ENCODE peak calls at places on chromosomes 2 and 18, in six cellular contexts. G is D341Med; Z is GM19239; O is right atrium auricular region; V is left ventricle myocardium superior; S is stimulated activated CD4-positive, alpha-beta T cell treated with anti-CD3 and anti-CD28 coated beads, Interleukin-2, amount 100 ng/mL, for 24 hours. K is an unnamed sample.

GRCh38 chr2:130252880-130253645 is 54.8 kb upstream of the TUBA3E start:
- DNase-seq in G (peak; percentile 57), Z (no peak), O (no peak), V (no peak), S (no peak), K (peak; percentile 77)

GRCh38 chr2:217218269-217219140 is 358.6 kb upstream of the TNP1 start:
- DNase-seq in G (no peak), Z (peak; percentile 9), O (no peak), V (peak; percentile 42), S (no peak), K (peak; percentile 56)

GRCh38 chr2:146982393-146982846 is 862.4 kb upstream of the ACVR2A start:
- DNase-seq in G (no peak), Z (no peak), O (peak; percentile 67), V (no peak), S (no peak), K (peak; percentile 85)

GRCh38 chr2:12715258-12715865 is 1.4 kb upstream of the TRIB2 start:
- DNase-seq in G (no peak), Z (no peak), O (no peak), V (no peak), S (no peak), K (peak; percentile 5)

GRCh38 chr2:174344716-174345472 is 10.1 kb downstream of the SP9 start:
- DNase-seq in G (peak; percentile 34), Z (no peak), O (no peak), V (no peak), S (no peak), K (peak; percentile 76)

GRCh38 chr2:182754231-182754630 is 38.2 kb downstream of the DNAJC10 start:
- DNase-seq in G (no peak), Z (no peak), O (no peak), V (no peak), S (no peak), K (no peak)

GRCh38 chr2:239828192-239828972 is 196.8 kb downstream of the NDUFA10 start:
- DNase-seq in G (peak; percentile 2), Z (no peak), O (peak; percentile 48), V (no peak), S (no peak), K (no peak)

GRCh38 chr2:196957881-196958525 is 31.5 kb upstream of the PGAP1 start:
- DNase-seq in G (no peak), Z (no peak), O (no peak), V (no peak), S (no peak), K (no peak)

GRCh38 chr2:152743004-152743403 is 24.6 kb downstream of the ARL6IP6 start:
- DNase-seq in G (peak; percentile 24), Z (peak; percentile 2), O (no peak), V (no peak), S (no peak), K (peak; percentile 42)

GRCh38 chr18:36942264-36942663 is 113.3 kb downstream of the KIAA1328 start:
- DNase-seq in G (peak; percentile 76), Z (peak; percentile 22), O (no peak), V (no peak), S (peak; percentile 1), K (peak; percentile 64)

GRCh38 chr2:20584637-20585321 is 66.1 kb downstream of the HS1BP3 start:
- DNase-seq in G (no peak), Z (no peak), O (no peak), V (no peak), S (no peak), K (peak; percentile 71)

GRCh38 chr2:9165625-9166024 is 41.0 kb upstream of the ASAP2 start:
- DNase-seq in G (no peak), Z (no peak), O (peak; percentile 80), V (peak; percentile 55), S (no peak), K (peak; percentile 60)

GRCh38 chr2:105864262-105864661 is 119.5 kb downstream of the NCK2 start:
- DNase-seq in G (no peak), Z (no peak), O (no peak), V (no peak), S (no peak), K (no peak)

GRCh38 chr2:88450186-88450585 is 2.3 kb downstream of the FOXI3 start:
- DNase-seq in G (no peak), Z (no peak), O (no peak), V (no peak), S (no peak), K (no peak)

GRCh38 chr2:66691199-66691975 is 256.5 kb downstream of the MEIS1 start:
- DNase-seq in G (no peak), Z (no peak), O (no peak), V (no peak), S (no peak), K (no peak)

GRCh38 chr2:219962801-219963200 is 335.4 kb downstream of the SLC4A3 start:
- DNase-seq in G (no peak), Z (no peak), O (no peak), V (no peak), S (no peak), K (no peak)

GRCh38 chr2:185919155-185919554 is 180.6 kb downstream of the FSIP2 start:
- DNase-seq in G (no peak), Z (no peak), O (no peak), V (no peak), S (no peak), K (peak; percentile 20)

GRCh38 chr2:1153959-1154358 is 203.3 kb downstream of the SNTG2 start:
- DNase-seq in G (no peak), Z (no peak), O (peak; percentile 61), V (peak; percentile 74), S (no peak), K (no peak)

GRCh38 chr2:76953733-76954347 is 568.3 kb downstream of the LRRTM4 start:
- DNase-seq in G (peak; percentile 39), Z (no peak), O (no peak), V (no peak), S (no peak), K (peak; percentile 48)

GRCh38 chr18:33804258-33804657 is 226.2 kb downstream of the ASXL3 start:
- DNase-seq in G (no peak), Z (no peak), O (no peak), V (no peak), S (no peak), K (peak; percentile 81)

GRCh38 chr18:37537868-37538525 is 27.6 kb downstream of the CELF4 start:
- DNase-seq in G (peak; percentile 97), Z (peak; percentile 74), O (peak; percentile 76), V (peak; percentile 86), S (peak; percentile 72), K (peak; percentile 67)

GRCh38 chr18:79400091-79400590 is 4.4 kb downstream of the NFATC1 start:
- DNase-seq in G (no peak), Z (no peak), O (no peak), V (peak; percentile 89), S (peak; percentile 76), K (peak; percentile 8)

GRCh38 chr2:116435648-116436047 is 1378.8 kb upstream of the DDX18 start:
- DNase-seq in G (no peak), Z (no peak), O (no peak), V (no peak), S (no peak), K (no peak)

GRCh38 chr2:222709191-222709891 is 37.9 kb downstream of the MOGAT1 start:
- DNase-seq in G (no peak), Z (no peak), O (peak; percentile 92), V (peak; percentile 74), S (no peak), K (peak; percentile 82)

GRCh38 chr2:208373460-208374089 is 33.0 kb upstream of the PTH2R start:
- DNase-seq in G (peak; percentile 62), Z (peak; percentile 35), O (no peak), V (no peak), S (peak; percentile 18), K (peak; percentile 61)

GRCh38 chr2:168926621-168927386 is 25.7 kb downstream of the G6PC2 start:
- DNase-seq in G (no peak), Z (no peak), O (no peak), V (no peak), S (no peak), K (peak; percentile 72)

GRCh38 chr2:8514748-8515389 is 167.0 kb upstream of the ID2 start:
- DNase-seq in G (no peak), Z (peak; percentile 60), O (no peak), V (no peak), S (peak; percentile 52), K (no peak)

GRCh38 chr18:55435592-55435991 is 152.4 kb downstream of the TCF4 start:
- DNase-seq in G (no peak), Z (no peak), O (no peak), V (no peak), S (no peak), K (no peak)

GRCh38 chr2:134137182-134137595 is 116.7 kb upstream of the MGAT5 start:
- DNase-seq in G (no peak), Z (no peak), O (no peak), V (peak; percentile 50), S (no peak), K (peak; percentile 94)

GRCh38 chr18:46332956-46333355 is 228.8 kb downstream of the HAUS1 start:
- DNase-seq in G (no peak), Z (no peak), O (no peak), V (peak; percentile 45), S (no peak), K (no peak)